ENCODE peak calls at places on chromosome 11, in five cellular contexts. Q, V, R, M and G are unnamed samples.

GRCh38 chr11:13859986-13860385 is 102.5 kb upstream of the SPON1 start:
- DNase-seq in Q (no peak), V (no peak), R (no peak), M (no peak), G (no peak)

GRCh38 chr11:35165416-35166368 is 26.7 kb downstream of the CD44 start:
- DNase-seq in Q (no peak), R (peak; percentile 50), M (peak; percentile 86), V (no peak), G (no peak)

GRCh38 chr11:110430267-110431211 is 791 bp downstream of the FDX1 start:
- DNase-seq in V (peak; percentile 12), Q (peak; percentile 54), M (peak; percentile 75), R (peak; percentile 56), G (no peak)

GRCh38 chr11:14656536-14657457 is 13.2 kb downstream of the PDE3B start:
- DNase-seq in Q (peak; percentile 89), M (no peak), R (no peak), V (no peak), G (no peak)

GRCh38 chr11:69653406-69653960 is 12.5 kb downstream of the CCND1 start:
- DNase-seq in R (no peak), V (no peak), Q (no peak), M (no peak), G (no peak)

GRCh38 chr11:117337061-117337460 is 9.4 kb downstream of the CEP164 start:
- DNase-seq in M (no peak), V (no peak), R (no peak), Q (no peak), G (no peak)

GRCh38 chr11:84800755-84801346 is 826.3 kb downstream of the DLG2 start:
- DNase-seq in R (peak; percentile 36), V (peak; percentile 17), Q (peak; percentile 45), M (peak; percentile 23), G (no peak)

GRCh38 chr11:111291764-111292163 is 6.6 kb upstream of the POU2AF3 start:
- DNase-seq in M (no peak), Q (no peak), V (no peak), R (no peak), G (no peak)

GRCh38 chr11:102791271-102792036 is 6.5 kb downstream of the MMP1 start:
- DNase-seq in Q (no peak), V (no peak), M (no peak), R (peak; percentile 57), G (no peak)

GRCh38 chr11:16001899-16002426 is 354.4 kb downstream of the SOX6 start:
- DNase-seq in R (peak; percentile 95), V (peak; percentile 18), Q (peak; percentile 22), M (peak; percentile 96), G (no peak)

GRCh38 chr11:74641289-74641688 is 48.9 kb downstream of the POLD3 start:
- DNase-seq in M (no peak), R (no peak), V (peak; percentile 2), Q (no peak), G (no peak)

GRCh38 chr11:124896071-124896750 is 1.5 kb downstream of the ROBO4 start:
- DNase-seq in M (no peak), Q (no peak), V (no peak), R (no peak), G (no peak)

GRCh38 chr11:26134481-26135355 is 197.2 kb upstream of the ANO3 start:
- DNase-seq in Q (peak; percentile 81), R (peak; percentile 38), M (peak; percentile 53), V (peak; percentile 40), G (peak; percentile 35)

GRCh38 chr11:58152776-58153175 is 27.4 kb upstream of the OR9I1 start:
- DNase-seq in Q (no peak), V (no peak), R (no peak), M (no peak), G (no peak)

GRCh38 chr11:82892611-82893169 is 7.5 kb downstream of the PRCP start:
- DNase-seq in R (no peak), Q (no peak), V (no peak), M (no peak), G (no peak)

GRCh38 chr11:62128835-62129234 is 5.0 kb downstream of the INCENP start:
- DNase-seq in M (no peak), V (no peak), R (no peak), Q (no peak), G (no peak)

GRCh38 chr11:46418751-46419150 is 27.2 kb upstream of the CHRM4 start:
- DNase-seq in Q (peak; percentile 33), R (no peak), V (no peak), M (no peak), G (no peak)

GRCh38 chr11:72840780-72841179 is 26.6 kb downstream of the ATG16L2 start:
- DNase-seq in V (no peak), R (peak; percentile 95), M (peak; percentile 92), Q (peak; percentile 69), G (no peak)

GRCh38 chr11:66957971-66958231 is 282 bp downstream of the PC start:
- DNase-seq in M (no peak), Q (no peak), V (no peak), R (no peak), G (no peak)

GRCh38 chr11:66962247-66962646 is 4.1 kb upstream of the PC start:
- DNase-seq in V (no peak), M (no peak), Q (no peak), R (no peak), G (no peak)

GRCh38 chr11:66958232-66958955 is at the start of gene PC:
- DNase-seq in M (peak; percentile 100), V (peak; percentile 100), Q (peak; percentile 100), R (peak; percentile 100), G (peak; percentile 100)

GRCh38 chr11:66956689-66957290 is 1.4 kb downstream of the PC start:
- DNase-seq in V (no peak), R (peak; percentile 97), Q (peak; percentile 90), M (peak; percentile 92), G (peak; percentile 47)

DNA sequence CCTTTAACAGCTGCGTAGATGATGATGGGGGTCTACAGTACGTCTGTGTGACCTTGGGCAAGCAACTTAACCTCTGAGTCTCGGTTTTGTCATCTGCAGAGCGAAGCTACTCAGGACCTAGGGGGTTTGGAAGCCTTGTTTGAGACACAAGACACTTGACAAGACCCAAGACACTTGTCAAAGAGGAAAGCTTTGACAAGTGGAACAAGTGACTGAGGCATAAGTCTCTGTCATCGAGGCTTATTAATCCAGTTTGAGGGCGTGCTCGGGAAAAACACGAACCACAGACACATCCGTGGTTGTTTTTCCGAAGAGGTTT is 732 bp upstream of the PC start:
- DNase-seq in M (no peak), V (no peak), Q (no peak), R (no peak), G (no peak)
- H4K8ac ChIP-seq in M (no peak overlapping the region), V (no peak overlapping the region), Q (no peak overlapping the region), R (peak overlapping the region; percentile 12), G (no peak overlapping the region)

DNA sequence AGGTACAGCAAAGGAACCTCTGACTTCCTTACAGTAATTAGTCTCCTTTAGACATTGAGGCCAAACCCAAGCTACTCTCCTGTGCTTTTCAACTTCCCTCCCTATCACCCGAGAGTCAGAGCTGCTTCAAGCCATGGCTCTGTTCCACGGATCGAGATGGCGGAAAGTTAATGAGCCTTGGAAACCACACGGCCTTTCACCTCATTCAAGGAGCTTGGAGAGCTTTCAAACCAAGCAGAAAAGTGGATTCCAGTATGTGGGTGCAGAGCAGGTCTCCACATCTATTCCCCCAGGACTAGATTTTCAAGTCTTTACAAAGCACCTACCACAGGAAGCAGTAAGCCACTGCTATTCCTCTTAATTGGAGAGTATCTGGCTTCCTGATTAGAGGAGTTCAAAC is 221.2 kb upstream of the NARS2 start:
- DNase-seq in R (no peak), M (no peak), V (no peak), Q (no peak), G (no peak)
- H3K27ac ChIP-seq in R (peak overlapping the region; percentile 98), M (peak overlapping the region; percentile 83), V (no peak overlapping the region), Q (no peak overlapping the region), G (no peak overlapping the region)

GRCh38 chr11:44236261-44236660 is 73.7 kb downstream of the ALX4 start:
- DNase-seq in V (no peak), R (no peak), Q (no peak), M (no peak), G (no peak)

DNA sequence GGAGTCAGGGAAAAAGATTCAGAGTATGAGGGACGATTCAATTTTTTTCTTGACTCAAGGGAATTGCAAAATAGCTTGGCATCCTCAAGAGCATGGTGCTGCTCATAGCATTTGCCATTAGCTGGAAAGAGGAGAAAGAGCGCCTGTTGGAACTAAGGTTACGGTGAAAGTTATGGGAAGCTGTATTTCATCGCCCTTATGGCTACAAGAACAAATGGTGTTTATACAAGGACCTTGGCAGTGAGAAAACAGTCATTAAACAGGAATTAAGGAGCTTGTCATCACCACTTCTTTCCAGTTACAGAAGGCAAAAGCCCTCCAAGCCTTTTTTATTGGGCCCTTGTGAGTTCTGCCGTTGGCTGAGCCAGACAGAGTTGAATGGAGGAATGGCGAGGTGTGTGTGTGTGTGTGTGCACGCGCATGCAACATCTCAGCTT is 74.2 kb downstream of the ALX4 start:
- DNase-seq in V (no peak), Q (no peak), M (peak; percentile 17), R (peak; percentile 31), G (no peak)
- H2BK5ac ChIP-seq in V (no peak overlapping the region), Q (no peak overlapping the region), M (no peak overlapping the region), R (no peak overlapping the region), G (no peak overlapping the region)

GRCh38 chr11:3089236-3090061 is 32.2 kb upstream of the CARS1 start:
- DNase-seq in R (no peak), V (no peak), Q (no peak), M (no peak), G (no peak)
- H4K8ac ChIP-seq in R (no peak overlapping the region), V (no peak overlapping the region), Q (no peak overlapping the region), M (no peak overlapping the region), G (no peak overlapping the region)

GRCh38 chr11:77523712-77524111 is 49.8 kb upstream of the PAK1 start:
- DNase-seq in Q (no peak), V (no peak), R (no peak), M (no peak), G (no peak)

GRCh38 chr11:77529685-77530084 is 55.8 kb upstream of the PAK1 start:
- DNase-seq in R (no peak), Q (no peak), V (no peak), M (no peak), G (no peak)

GRCh38 chr11:77524539-77524938 is 50.6 kb upstream of the PAK1 start:
- DNase-seq in V (no peak), Q (no peak), M (no peak), R (no peak), G (no peak)

GRCh38 chr11:77522215-77522614 is 48.3 kb upstream of the PAK1 start:
- DNase-seq in Q (peak; percentile 62), M (no peak), V (no peak), R (peak; percentile 28), G (no peak)

DNA sequence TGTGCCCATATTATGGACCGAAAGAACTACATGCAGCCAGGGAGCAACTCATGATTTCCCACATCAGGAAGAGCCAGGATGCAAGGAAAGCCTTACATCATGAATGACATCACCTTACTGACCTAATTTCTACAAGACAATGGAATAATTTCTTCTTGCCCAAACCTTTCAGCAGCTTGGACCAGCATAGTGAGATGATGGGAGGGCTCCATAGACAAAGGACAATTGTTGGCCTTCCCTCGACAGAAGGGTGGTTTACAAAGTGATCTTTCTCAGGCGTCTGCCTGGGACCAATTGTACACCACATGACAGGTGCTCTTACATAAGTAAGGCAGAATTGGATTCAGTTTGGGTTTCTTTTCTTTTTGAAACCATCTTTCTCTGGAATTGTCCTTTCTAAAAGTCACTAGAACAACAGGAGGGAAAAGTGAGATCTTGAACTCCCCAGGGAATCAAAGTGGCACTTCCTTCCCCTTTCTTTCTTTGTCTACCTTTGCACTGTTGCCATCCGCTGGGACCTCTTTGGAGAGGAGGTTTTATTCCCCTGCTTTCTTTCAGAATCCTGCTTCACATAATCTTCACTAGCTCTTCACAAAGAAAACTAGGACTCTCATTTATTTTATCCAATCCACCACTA is 51.7 kb upstream of the PAK1 start:
- DNase-seq in Q (no peak), R (peak; percentile 10), V (no peak), M (no peak), G (no peak)
- H3K27ac ChIP-seq in Q (no peak overlapping the region), R (no peak overlapping the region), V (peak overlapping the region; percentile 1), M (no peak overlapping the region), G (no peak overlapping the region)